ENCODE peak calls at places on chromosomes 13 and 19, in ten cellular contexts. X is GM23338, H is amygdala, P is left ventricle myocardium inferior, D is left kidney, I is iris pigment epithelial cell, O is fibroblast of the conjunctiva, T is brain pericyte, Q is T-cell, Y is kidney epithelial cell. Z is an unnamed sample.

GRCh38 chr13:41974262-41974900 is 13.5 kb upstream of the VWA8 start:
- DNase-seq in X (no peak), H (no peak), P (no peak), D (no peak), I (no peak), O (no peak), T (no peak), Q (no peak), Y (no peak), Z (no peak)

GRCh38 chr19:30330266-30330665 is 41.9 kb upstream of the ZNF536 start:
- DNase-seq in X (no peak), H (no peak), P (no peak), D (no peak), I (no peak), O (no peak), T (no peak), Q (no peak), Y (no peak), Z (no peak)

GRCh38 chr13:43546260-43546659 is 240.5 kb downstream of the ENOX1 start:
- DNase-seq in X (no peak), H (no peak), P (peak), D (peak), I (no peak), O (peak), T (peak), Q (no peak), Y (no peak), Z (peak)

GRCh38 chr19:49189259-49189658 is 31.7 kb downstream of the TRPM4 start:
- DNase-seq in X (no peak), H (no peak), P (no peak), D (no peak), I (no peak), O (no peak), T (no peak), Q (no peak), Y (no peak), Z (no peak)

GRCh38 chr13:20182231-20182846 is 10.4 kb downstream of the GJB2 start:
- DNase-seq in X (peak), H (no peak), P (no peak), D (peak), I (peak), O (peak), T (no peak), Q (peak), Y (peak), Z (peak)

GRCh38 chr13:28499579-28499978 is 4.7 kb upstream of the FLT1 start:
- DNase-seq in X (no peak), H (no peak), P (no peak), D (no peak), I (peak), O (no peak), T (no peak), Q (no peak), Y (no peak), Z (no peak)

GRCh38 chr19:15595069-15595468 is 19.9 kb upstream of the CYP4F8 start:
- DNase-seq in X (no peak), H (no peak), P (no peak), D (no peak), I (no peak), O (no peak), T (no peak), Q (no peak), Y (no peak), Z (no peak)

GRCh38 chr13:21546372-21546771 is 57.6 kb downstream of the MICU2 start:
- DNase-seq in X (no peak), H (no peak), P (no peak), D (no peak), I (peak), O (peak), T (no peak), Q (no peak), Y (no peak), Z (no peak)

GRCh38 chr19:33194884-33195710 is 967 bp downstream of the LRP3 start:
- DNase-seq in X (peak), H (no peak), P (no peak), D (peak), I (peak), O (no peak), T (no peak), Q (no peak), Y (no peak), Z (peak)

GRCh38 chr13:33918199-33918932 is 100.4 kb downstream of the RFC3 start:
- DNase-seq in X (no peak), H (no peak), P (no peak), D (peak), I (peak), O (peak), T (no peak), Q (no peak), Y (peak), Z (no peak)

GRCh38 chr19:6501740-6502648 is at the start of gene TUBB4A:
- DNase-seq in X (peak), H (peak), P (peak), D (peak), I (no peak), O (no peak), T (no peak), Q (peak), Y (no peak), Z (no peak)

GRCh38 chr19:16334421-16334820 is 9.8 kb downstream of the KLF2 start:
- DNase-seq in X (no peak), H (no peak), P (no peak), D (no peak), I (no peak), O (no peak), T (no peak), Q (no peak), Y (no peak), Z (no peak)

GRCh38 chr13:88068316-88068715 is 397.1 kb downstream of the SLITRK5 start:
- DNase-seq in X (no peak), H (no peak), P (no peak), D (no peak), I (peak), O (no peak), T (no peak), Q (no peak), Y (no peak), Z (no peak)

GRCh38 chr13:51396352-51396751 is 56.5 kb downstream of the INTS6 start:
- DNase-seq in X (no peak), H (no peak), P (no peak), D (peak), I (peak), O (peak), T (no peak), Q (no peak), Y (no peak), Z (no peak)

GRCh38 chr13:90968510-90968909 is 379.0 kb upstream of the MIR17HG start:
- DNase-seq in X (peak), H (no peak), P (no peak), D (peak), I (peak), O (no peak), T (no peak), Q (no peak), Y (no peak), Z (peak)

GRCh38 chr19:1076951-1077350 is 10.0 kb downstream of the ARHGAP45 start:
- DNase-seq in X (no peak), H (no peak), P (peak), D (no peak), I (no peak), O (no peak), T (no peak), Q (peak), Y (no peak), Z (no peak)

GRCh38 chr19:15875075-15875474 is 22.8 kb downstream of the CYP4F2 start:
- DNase-seq in X (no peak), H (no peak), P (no peak), D (no peak), I (no peak), O (no peak), T (no peak), Q (no peak), Y (no peak), Z (no peak)

GRCh38 chr19:9296336-9296735 is 13.3 kb downstream of the ZNF699 start:
- DNase-seq in X (peak), H (no peak), P (no peak), D (no peak), I (peak), O (no peak), T (no peak), Q (no peak), Y (no peak), Z (peak)

GRCh38 chr19:33947565-33947964 is 150.9 kb downstream of the KCTD15 start:
- DNase-seq in X (peak), H (no peak), P (no peak), D (peak), I (no peak), O (no peak), T (no peak), Q (no peak), Y (no peak), Z (no peak)

GRCh38 chr13:98307744-98308524 is 130.9 kb upstream of the RNF113B start:
- DNase-seq in X (no peak), H (no peak), P (peak), D (peak), I (peak), O (no peak), T (no peak), Q (no peak), Y (no peak), Z (peak)

GRCh38 chr13:32791545-32792172 is 205.4 kb downstream of the PDS5B start:
- DNase-seq in X (no peak), H (no peak), P (no peak), D (no peak), I (peak), O (no peak), T (no peak), Q (peak), Y (no peak), Z (no peak)

GRCh38 chr13:30172593-30173300 is 134.6 kb downstream of the KATNAL1 start:
- DNase-seq in X (no peak), H (no peak), P (no peak), D (peak), I (no peak), O (no peak), T (no peak), Q (no peak), Y (peak), Z (no peak)

GRCh38 chr19:17001603-17002183 is 24.9 kb downstream of the CPAMD8 start:
- DNase-seq in X (peak), H (no peak), P (no peak), D (no peak), I (no peak), O (no peak), T (no peak), Q (peak), Y (no peak), Z (peak)

GRCh38 chr19:43367822-43368221 is 14.3 kb downstream of the CD177 start:
- DNase-seq in X (no peak), H (no peak), P (no peak), D (no peak), I (no peak), O (no peak), T (no peak), Q (no peak), Y (no peak), Z (no peak)

GRCh38 chr13:96821381-96821780 is 172.9 kb downstream of the OXGR1 start:
- DNase-seq in X (no peak), H (no peak), P (no peak), D (no peak), I (peak), O (peak), T (no peak), Q (no peak), Y (no peak), Z (no peak)

GRCh38 chr19:48170817-48171347 is 402 bp downstream of the ZSWIM9 start:
- DNase-seq in X (peak), H (no peak), P (no peak), D (peak), I (no peak), O (no peak), T (no peak), Q (no peak), Y (no peak), Z (peak)

GRCh38 chr13:79898202-79898826 is 417.4 kb downstream of the NDFIP2 start:
- DNase-seq in X (no peak), H (no peak), P (no peak), D (no peak), I (no peak), O (no peak), T (no peak), Q (no peak), Y (no peak), Z (no peak)

GRCh38 chr13:99526549-99526948 is 25.3 kb downstream of the TM9SF2 start:
- DNase-seq in X (no peak), H (no peak), P (no peak), D (no peak), I (no peak), O (no peak), T (no peak), Q (no peak), Y (no peak), Z (peak)

GRCh38 chr19:4976412-4977298 is 7.7 kb downstream of the KDM4B start:
- DNase-seq in X (peak), H (no peak), P (peak), D (peak), I (peak), O (peak), T (no peak), Q (no peak), Y (peak), Z (peak)